ENCODE peak calls at places on chromosomes 2 and 18, in four cellular contexts. F, Y, N and X are unnamed samples.

GRCh38 chr2:3495956-3496355 is 23.4 kb downstream of the ADI1 start:
- DNase-seq in F (no peak), Y (no peak), N (no peak), X (no peak)

GRCh38 chr2:240124651-240125030 is 11.5 kb downstream of the COPS9 start:
- DNase-seq in F (no peak), Y (no peak), N (no peak), X (no peak)

GRCh38 chr2:219104107-219105050 is 43.7 kb upstream of the IHH start:
- DNase-seq in F (peak), Y (peak), N (peak), X (no peak)

GRCh38 chr2:44441200-44441599 is 79.5 kb downstream of the CAMKMT start:
- DNase-seq in F (peak), Y (no peak), N (no peak), X (no peak)

GRCh38 chr2:241933175-241933911 is 63.8 kb downstream of the RTP5 start:
- DNase-seq in F (peak), Y (no peak), N (peak), X (no peak)

GRCh38 chr18:61596296-61596695 is 263.1 kb downstream of the CDH20 start:
- DNase-seq in F (no peak), Y (no peak), N (peak), X (no peak)

GRCh38 chr2:152560163-152560562 is 157.1 kb downstream of the PRPF40A start:
- DNase-seq in F (peak), Y (peak), N (peak), X (no peak)

GRCh38 chr2:66427219-66427768 is 7.6 kb upstream of the MEIS1 start:
- DNase-seq in F (no peak), Y (no peak), N (no peak), X (no peak)

GRCh38 chr2:233460726-233461431 is 105.7 kb downstream of the USP40 start:
- DNase-seq in F (no peak), Y (no peak), N (no peak), X (no peak)

GRCh38 chr18:23114911-23115310 is 20.4 kb upstream of the CABLES1 start:
- DNase-seq in F (peak), Y (peak), N (peak), X (no peak)

GRCh38 chr2:33223851-33224250 is 252.6 kb upstream of the RASGRP3 start:
- DNase-seq in F (no peak), Y (no peak), N (peak), X (no peak)

GRCh38 chr2:99861376-99861760 is 281.0 kb downstream of the AFF3 start:
- DNase-seq in F (no peak), Y (no peak), N (no peak), X (no peak)

GRCh38 chr2:105103481-105103880 is 65.6 kb downstream of the MRPS9 start:
- DNase-seq in F (no peak), Y (no peak), N (peak), X (no peak)

GRCh38 chr2:144198116-144198515 is 321.8 kb downstream of the ZEB2 start:
- DNase-seq in F (peak), Y (peak), N (peak), X (no peak)

GRCh38 chr2:239225921-239226561 is 174.8 kb downstream of the HDAC4 start:
- DNase-seq in F (no peak), Y (no peak), N (peak), X (no peak)

GRCh38 chr2:54572636-54573531 is 116.8 kb downstream of the SPTBN1 start:
- DNase-seq in F (no peak), Y (peak), N (no peak), X (peak)

GRCh38 chr18:62551972-62552513 is 29.2 kb downstream of the ZCCHC2 start:
- DNase-seq in F (no peak), Y (no peak), N (no peak), X (no peak)

GRCh38 chr2:100192825-100193224 is 50.4 kb upstream of the AFF3 start:
- DNase-seq in F (no peak), Y (no peak), N (no peak), X (no peak)

GRCh38 chr2:241136661-241137260 is 12.5 kb downstream of the PASK start:
- DNase-seq in F (no peak), Y (no peak), N (no peak), X (no peak)

GRCh38 chr2:98013407-98014042 is 17.8 kb upstream of the TMEM131 start:
- DNase-seq in F (no peak), Y (no peak), N (peak), X (no peak)

GRCh38 chr2:584863-585823 is 92.1 kb downstream of the TMEM18 start:
- DNase-seq in F (no peak), Y (no peak), N (no peak), X (peak)